ENCODE peak calls at places on chromosomes 1 and 21, in seven cellular contexts. M, T, Z, A, U, V and G are unnamed samples.

GRCh38 chr1:74681001-74681400 is 7.4 kb upstream of the ERICH3 start:
- DNase-seq in Z (no peak), V (no peak), T (no peak), A (no peak), U (no peak), M (no peak), G (no peak)

GRCh38 chr21:35412231-35412630 is 363.1 kb upstream of the RUNX1 start:
- DNase-seq in V (no peak), U (no peak), A (no peak), Z (no peak), M (no peak), T (no peak), G (no peak)

GRCh38 chr1:208475951-208476824 is 232.0 kb upstream of the PLXNA2 start:
- DNase-seq in Z (no peak), A (peak), M (no peak), V (peak), U (no peak), T (no peak), G (no peak)

GRCh38 chr1:244834596-244835275 is 722 bp upstream of the COX20 start:
- DNase-seq in Z (no peak), T (peak), M (peak), A (no peak), V (peak), U (no peak), G (peak)

GRCh38 chr1:215526147-215526845 is 40.8 kb upstream of the KCTD3 start:
- DNase-seq in A (peak), U (no peak), V (peak), M (peak), T (no peak), Z (no peak), G (peak)

GRCh38 chr1:211895126-211895759 is 64.7 kb upstream of the LPGAT1 start:
- DNase-seq in U (no peak), T (no peak), Z (no peak), M (no peak), A (no peak), V (no peak), G (no peak)

GRCh38 chr1:39394059-39394458 is 97.4 kb upstream of the BMP8A start:
- DNase-seq in U (no peak), Z (no peak), V (no peak), A (no peak), T (no peak), M (no peak), G (no peak)

GRCh38 chr1:227947678-227948492 is at the start of gene WNT9A:
- DNase-seq in Z (no peak), M (peak), U (peak), T (no peak), V (peak), A (peak), G (peak)

GRCh38 chr1:162905174-162905573 is 44.2 kb upstream of the CCDC190 start:
- DNase-seq in M (no peak), A (no peak), T (no peak), V (no peak), U (no peak), Z (no peak), G (no peak)

GRCh38 chr21:33936221-33937038 is 20.8 kb upstream of the ATP5PO start:
- DNase-seq in A (no peak), U (no peak), Z (no peak), V (peak), M (no peak), T (peak), G (no peak)

GRCh38 chr1:100736324-100736723 is 16.8 kb downstream of the VCAM1 start:
- DNase-seq in T (no peak), A (no peak), U (no peak), Z (no peak), M (peak), V (peak), G (no peak)

GRCh38 chr1:43796111-43796581 is 88.8 kb downstream of the ST3GAL3 start:
- DNase-seq in V (peak), Z (peak), A (no peak), M (peak), T (no peak), U (no peak), G (peak)

GRCh38 chr1:62232885-62233284 is 38.2 kb downstream of the L1TD1 start:
- DNase-seq in U (no peak), Z (no peak), V (no peak), A (no peak), M (no peak), T (no peak), G (peak)

GRCh38 chr1:6000444-6001288 is 8.4 kb upstream of the NPHP4 start:
- DNase-seq in M (no peak), A (no peak), Z (no peak), V (no peak), T (no peak), U (no peak), G (no peak)
- H3K27ac ChIP-seq in M (no peak), A (no peak), Z (no peak), V (no peak), T (no peak), U (no peak), G (no peak)

GRCh38 chr1:68228833-68229232 is 3.5 kb downstream of the WLS start:
- DNase-seq in M (peak), V (peak), T (no peak), Z (no peak), U (no peak), A (no peak), G (peak)
- H3K27ac ChIP-seq in M (peak), V (no peak), T (no peak), Z (no peak), U (no peak), A (peak), G (peak)

DNA sequence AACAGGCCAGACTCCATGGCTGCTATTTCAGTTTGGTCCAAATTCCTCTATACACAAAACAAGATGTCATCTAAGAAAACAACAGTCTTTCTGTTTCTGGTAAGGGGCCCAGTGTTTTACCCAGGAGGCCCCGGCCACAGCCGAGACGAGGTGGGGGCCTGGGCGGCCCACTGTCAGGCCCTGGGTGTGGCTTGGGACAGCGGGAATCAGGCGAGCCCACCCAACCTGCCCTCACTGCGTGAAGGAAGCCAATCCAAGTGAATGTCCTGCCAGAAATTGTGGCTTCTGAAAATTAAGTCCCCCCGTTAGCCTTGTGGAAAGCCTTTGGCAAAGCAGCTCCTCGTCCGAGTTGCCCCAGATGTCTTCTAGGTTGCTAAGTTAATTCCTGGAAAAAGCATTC is 31.2 kb upstream of the GPR153 start:
- DNase-seq in V (no peak), T (no peak), M (no peak), Z (no peak), U (no peak), A (no peak), G (no peak)
- H3K27ac ChIP-seq in V (no peak), T (no peak), M (no peak), Z (peak), U (no peak), A (no peak), G (no peak)

GRCh38 chr1:204920967-204921366 is 50.3 kb downstream of the NFASC start:
- DNase-seq in A (no peak), T (no peak), Z (no peak), U (no peak), M (no peak), V (no peak), G (no peak)

GRCh38 chr1:204917802-204918201 is 47.1 kb downstream of the NFASC start:
- DNase-seq in M (no peak), V (no peak), T (no peak), A (no peak), Z (no peak), U (no peak), G (no peak)

GRCh38 chr1:204920511-204920910 is 49.8 kb downstream of the NFASC start:
- DNase-seq in Z (no peak), A (no peak), U (no peak), M (no peak), T (no peak), V (no peak), G (peak)

GRCh38 chr1:204915856-204916485 is 45.3 kb downstream of the NFASC start:
- DNase-seq in M (no peak), U (no peak), V (peak), A (no peak), T (no peak), Z (no peak), G (peak)
- H3K27ac ChIP-seq in M (no peak), U (no peak), V (no peak), A (peak), T (no peak), Z (no peak), G (peak)

DNA sequence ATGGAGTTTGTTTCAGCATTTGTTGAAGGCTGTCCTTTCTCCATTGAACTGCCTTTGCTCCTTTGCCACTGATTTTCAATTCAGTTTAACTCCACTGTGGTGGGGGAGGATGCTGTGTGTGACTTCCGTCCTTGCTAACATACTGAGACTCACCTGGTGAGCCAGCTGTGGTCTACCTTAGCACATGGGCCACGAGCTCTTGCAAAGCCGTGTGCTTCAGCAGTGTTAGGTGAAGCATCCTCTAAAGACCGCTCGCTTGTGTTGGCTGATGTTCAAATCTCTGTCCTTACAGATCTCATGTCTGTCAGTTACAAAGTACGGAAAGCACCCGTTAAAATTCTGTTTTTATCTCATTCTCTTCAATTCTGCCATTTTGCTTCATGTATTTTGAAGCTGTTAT is 3.6 kb upstream of the SPATC1L start:
- DNase-seq in T (no peak), M (no peak), U (no peak), V (no peak), A (no peak), Z (no peak), G (no peak)
- H3K27ac ChIP-seq in T (no peak), M (no peak), U (no peak), V (no peak), A (peak), Z (peak), G (no peak)

GRCh38 chr1:226799634-226800281 is 60.7 kb upstream of the ITPKB start:
- DNase-seq in A (peak), T (no peak), V (no peak), U (no peak), M (no peak), Z (no peak), G (no peak)
- H3K27ac ChIP-seq in A (peak), T (peak), V (no peak), U (no peak), M (no peak), Z (no peak), G (no peak)

GRCh38 chr1:26124433-26125318 is 13.1 kb downstream of the PDIK1L start:
- DNase-seq in A (no peak), U (no peak), T (no peak), M (no peak), V (no peak), Z (no peak), G (no peak)

GRCh38 chr1:26127235-26128163 is 15.9 kb downstream of the PDIK1L start:
- DNase-seq in V (no peak), M (no peak), Z (no peak), A (no peak), T (no peak), U (no peak), G (no peak)

GRCh38 chr1:26126321-26127084 is 14.9 kb downstream of the PDIK1L start:
- DNase-seq in Z (no peak), M (peak), A (peak), U (no peak), T (peak), V (no peak), G (peak)

GRCh38 chr1:26125382-26125781 is 13.8 kb downstream of the PDIK1L start:
- DNase-seq in U (no peak), Z (no peak), M (no peak), T (no peak), A (no peak), V (no peak), G (no peak)

GRCh38 chr1:26125946-26126320 is 14.3 kb downstream of the PDIK1L start:
- DNase-seq in Z (no peak), M (no peak), A (no peak), U (no peak), T (no peak), V (no peak), G (no peak)
- H3K27ac ChIP-seq in Z (peak), M (no peak), A (peak), U (no peak), T (no peak), V (no peak), G (no peak)

GRCh38 chr1:155537193-155537592 is 25.4 kb downstream of the ASH1L start:
- DNase-seq in V (no peak), U (no peak), M (no peak), Z (no peak), A (no peak), T (no peak), G (no peak)
- H3K27ac ChIP-seq in V (no peak), U (peak), M (no peak), Z (no peak), A (no peak), T (no peak), G (no peak)

DNA sequence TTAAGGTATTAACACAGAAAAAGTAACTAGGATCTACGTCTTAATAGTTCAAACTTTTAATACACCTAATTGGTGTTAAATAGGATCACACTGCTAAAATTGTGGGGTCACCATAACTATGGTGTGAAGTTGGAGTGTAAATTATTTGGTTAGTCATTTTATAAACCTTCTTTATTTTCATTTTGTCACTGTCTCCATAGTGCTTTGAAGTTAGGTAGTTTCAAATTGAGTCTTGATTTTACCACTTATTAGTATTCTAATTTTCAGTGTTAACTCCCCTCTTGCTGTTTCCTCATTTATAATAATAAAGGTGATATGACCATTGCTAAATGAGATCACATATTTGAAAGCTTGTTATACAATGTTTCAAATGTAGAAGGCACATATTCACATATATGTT is 738.1 kb upstream of the CHRM3 start:
- DNase-seq in T (no peak), Z (no peak), M (no peak), A (no peak), V (no peak), U (no peak), G (no peak)
- H3K27ac ChIP-seq in T (no peak), Z (no peak), M (peak), A (peak), V (peak), U (no peak), G (peak)